ENCODE peak calls at places on chromosomes 4 and X, in five cellular contexts. One of them, this sample, is unnamed.

GRCh38 chr4:43816107-43816506 is 632.5 kb downstream of the KCTD8 start:
- DNase-seq in nephron progenitor cell: no peak
- DNase-seq in EH: no peak
- DNase-seq in heart left ventricle: no peak
- DNase-seq in T follicular helper cell: no peak
- DNase-seq in this sample: no peak

GRCh38 chr4:52600275-52600674 is 58.8 kb downstream of the USP46 start:
- DNase-seq in heart left ventricle: peak
- DNase-seq in T follicular helper cell: no peak
- DNase-seq in EH: no peak
- DNase-seq in nephron progenitor cell: no peak
- DNase-seq in this sample: no peak

GRCh38 chrX:46683023-46683422 is 75.9 kb downstream of the SLC9A7 start:
- DNase-seq in T follicular helper cell: no peak
- DNase-seq in EH: peak
- DNase-seq in heart left ventricle: no peak
- DNase-seq in nephron progenitor cell: no peak
- DNase-seq in this sample: peak

GRCh38 chr4:1047976-1048780 is 36.8 kb downstream of the FGFRL1 start:
- DNase-seq in EH: no peak
- DNase-seq in heart left ventricle: peak
- DNase-seq in nephron progenitor cell: no peak
- DNase-seq in T follicular helper cell: no peak
- DNase-seq in this sample: no peak

GRCh38 chr4:138736362-138736761 is 279.2 kb upstream of the NOCT start:
- DNase-seq in T follicular helper cell: no peak
- DNase-seq in heart left ventricle: no peak
- DNase-seq in nephron progenitor cell: no peak
- DNase-seq in EH: peak
- DNase-seq in this sample: peak

GRCh38 chr4:146943691-146944375 is 1.8 kb downstream of the TTC29 start:
- DNase-seq in nephron progenitor cell: no peak
- DNase-seq in heart left ventricle: no peak
- DNase-seq in T follicular helper cell: no peak
- DNase-seq in EH: no peak
- DNase-seq in this sample: no peak

GRCh38 chrX:40644175-40644574 is 3.2 kb downstream of the CXorf38 start:
- DNase-seq in T follicular helper cell: no peak
- DNase-seq in nephron progenitor cell: no peak
- DNase-seq in heart left ventricle: no peak
- DNase-seq in EH: peak
- DNase-seq in this sample: peak

GRCh38 chrX:63561425-63561824 is 210.3 kb upstream of the SPIN4 start:
- DNase-seq in EH: peak
- DNase-seq in T follicular helper cell: no peak
- DNase-seq in heart left ventricle: no peak
- DNase-seq in nephron progenitor cell: no peak
- DNase-seq in this sample: no peak

GRCh38 chr4:94235825-94236224 is 28.2 kb downstream of the SMARCAD1 start:
- DNase-seq in EH: no peak
- DNase-seq in heart left ventricle: no peak
- DNase-seq in T follicular helper cell: no peak
- DNase-seq in nephron progenitor cell: no peak
- DNase-seq in this sample: peak

GRCh38 chr4:81085979-81086378 is 55.5 kb downstream of the BMP3 start:
- DNase-seq in nephron progenitor cell: no peak
- DNase-seq in heart left ventricle: no peak
- DNase-seq in EH: no peak
- DNase-seq in T follicular helper cell: no peak
- DNase-seq in this sample: no peak

GRCh38 chr4:78058591-78059523 is 1.7 kb downstream of the FRAS1 start:
- DNase-seq in T follicular helper cell: no peak
- DNase-seq in heart left ventricle: peak
- DNase-seq in EH: peak
- DNase-seq in nephron progenitor cell: peak
- DNase-seq in this sample: no peak

GRCh38 chrX:109966246-109966645 is 36.7 kb upstream of the TMEM164 start:
- DNase-seq in T follicular helper cell: no peak
- DNase-seq in nephron progenitor cell: no peak
- DNase-seq in EH: peak
- DNase-seq in heart left ventricle: no peak
- DNase-seq in this sample: no peak

GRCh38 chrX:2819345-2820130 is 9.2 kb upstream of the GYG2 start:
- DNase-seq in nephron progenitor cell: no peak
- DNase-seq in heart left ventricle: no peak
- DNase-seq in T follicular helper cell: no peak
- DNase-seq in EH: peak
- DNase-seq in this sample: peak

GRCh38 chr4:169846396-169846795 is 88.7 kb upstream of the HPF1 start:
- DNase-seq in heart left ventricle: no peak
- DNase-seq in EH: peak
- DNase-seq in nephron progenitor cell: no peak
- DNase-seq in T follicular helper cell: no peak
- DNase-seq in this sample: peak

GRCh38 chr4:40908702-40909362 is 159.1 kb downstream of the NSUN7 start:
- DNase-seq in EH: peak
- DNase-seq in heart left ventricle: peak
- DNase-seq in T follicular helper cell: peak
- DNase-seq in nephron progenitor cell: peak
- DNase-seq in this sample: peak

GRCh38 chrX:25130619-25131018 is 114.9 kb upstream of the ARX start:
- DNase-seq in nephron progenitor cell: no peak
- DNase-seq in T follicular helper cell: no peak
- DNase-seq in heart left ventricle: no peak
- DNase-seq in EH: no peak
- DNase-seq in this sample: no peak

GRCh38 chr4:152328595-152328994 is 207.3 kb downstream of the FBXW7 start:
- DNase-seq in heart left ventricle: no peak
- DNase-seq in T follicular helper cell: no peak
- DNase-seq in EH: peak
- DNase-seq in nephron progenitor cell: no peak
- DNase-seq in this sample: no peak

GRCh38 chrX:19750028-19750786 is 137.2 kb downstream of the SH3KBP1 start:
- DNase-seq in T follicular helper cell: no peak
- DNase-seq in nephron progenitor cell: no peak
- DNase-seq in EH: no peak
- DNase-seq in heart left ventricle: no peak
- DNase-seq in this sample: no peak

GRCh38 chrX:155997436-155997835 is at the start of gene IL9R:
- DNase-seq in heart left ventricle: no peak
- DNase-seq in T follicular helper cell: no peak
- DNase-seq in nephron progenitor cell: no peak
- DNase-seq in EH: no peak
- DNase-seq in this sample: no peak

GRCh38 chr4:6128221-6128871 is 72.0 kb downstream of the JAKMIP1 start:
- DNase-seq in heart left ventricle: no peak
- DNase-seq in nephron progenitor cell: no peak
- DNase-seq in T follicular helper cell: no peak
- DNase-seq in EH: no peak
- DNase-seq in this sample: no peak

GRCh38 chr4:155878611-155879010 is 12.5 kb upstream of the ASIC5 start:
- DNase-seq in nephron progenitor cell: no peak
- DNase-seq in EH: no peak
- DNase-seq in heart left ventricle: no peak
- DNase-seq in T follicular helper cell: no peak
- DNase-seq in this sample: no peak

GRCh38 chrX:22360129-22360528 is 87.4 kb downstream of the CBLL2 start:
- DNase-seq in heart left ventricle: no peak
- DNase-seq in EH: no peak
- DNase-seq in T follicular helper cell: no peak
- DNase-seq in nephron progenitor cell: no peak
- DNase-seq in this sample: no peak

GRCh38 chrX:19886888-19887531 is 390 bp downstream of the SH3KBP1 start:
- DNase-seq in EH: peak
- DNase-seq in nephron progenitor cell: peak
- DNase-seq in heart left ventricle: peak
- DNase-seq in T follicular helper cell: no peak
- DNase-seq in this sample: no peak

GRCh38 chrX:41733939-41734338 is 10.0 kb downstream of the GPR82 start:
- DNase-seq in heart left ventricle: no peak
- DNase-seq in nephron progenitor cell: no peak
- DNase-seq in T follicular helper cell: no peak
- DNase-seq in EH: no peak
- DNase-seq in this sample: no peak

GRCh38 chr4:159639924-159640323 is 537.0 kb downstream of the RAPGEF2 start:
- DNase-seq in T follicular helper cell: no peak
- DNase-seq in heart left ventricle: no peak
- DNase-seq in EH: no peak
- DNase-seq in nephron progenitor cell: no peak
- DNase-seq in this sample: no peak

GRCh38 chr4:176270669-176271068 is 1.6 kb upstream of the ASB5 start:
- DNase-seq in EH: peak
- DNase-seq in T follicular helper cell: no peak
- DNase-seq in heart left ventricle: no peak
- DNase-seq in nephron progenitor cell: peak
- DNase-seq in this sample: peak

GRCh38 chr4:186021461-186022167 is 47.3 kb upstream of the TLR3 start:
- DNase-seq in heart left ventricle: peak
- DNase-seq in T follicular helper cell: no peak
- DNase-seq in EH: peak
- DNase-seq in nephron progenitor cell: peak
- DNase-seq in this sample: peak

GRCh38 chrX:16022580-16023170 is 100.7 kb upstream of the GRPR start:
- DNase-seq in T follicular helper cell: no peak
- DNase-seq in heart left ventricle: no peak
- DNase-seq in nephron progenitor cell: no peak
- DNase-seq in EH: peak
- DNase-seq in this sample: peak

GRCh38 chr4:143241892-143242291 is 57.2 kb downstream of the USP38 start:
- DNase-seq in heart left ventricle: no peak
- DNase-seq in EH: peak
- DNase-seq in nephron progenitor cell: no peak
- DNase-seq in T follicular helper cell: no peak
- DNase-seq in this sample: peak

GRCh38 chr4:7158081-7158750 is 34.1 kb upstream of the SORCS2 start:
- DNase-seq in heart left ventricle: peak
- DNase-seq in T follicular helper cell: no peak
- DNase-seq in nephron progenitor cell: no peak
- DNase-seq in EH: no peak
- DNase-seq in this sample: no peak

GRCh38 chr4:38099908-38100407 is 139.8 kb downstream of the PTTG2 start:
- DNase-seq in heart left ventricle: no peak
- DNase-seq in T follicular helper cell: no peak
- DNase-seq in nephron progenitor cell: no peak
- DNase-seq in EH: peak
- DNase-seq in this sample: peak

GRCh38 chr4:154985673-154986072 is 204.6 kb downstream of the RBM46 start:
- DNase-seq in heart left ventricle: no peak
- DNase-seq in EH: no peak
- DNase-seq in T follicular helper cell: no peak
- DNase-seq in nephron progenitor cell: no peak
- DNase-seq in this sample: no peak

GRCh38 chrX:150958177-150958576 is 25.0 kb upstream of the HMGB3 start:
- DNase-seq in heart left ventricle: no peak
- DNase-seq in EH: no peak
- DNase-seq in T follicular helper cell: no peak
- DNase-seq in nephron progenitor cell: no peak
- DNase-seq in this sample: no peak

GRCh38 chr4:174255790-174256189 is 27.7 kb downstream of the FBXO8 start:
- DNase-seq in T follicular helper cell: no peak
- DNase-seq in EH: peak
- DNase-seq in nephron progenitor cell: no peak
- DNase-seq in heart left ventricle: no peak
- DNase-seq in this sample: peak

GRCh38 chr4:181822005-181822375 is 421.2 kb upstream of the TENM3 start:
- DNase-seq in nephron progenitor cell: no peak
- DNase-seq in EH: peak
- DNase-seq in heart left ventricle: no peak
- DNase-seq in T follicular helper cell: no peak
- DNase-seq in this sample: no peak